ENCODE peak calls at places on chromosomes 2 and 18, in ten cellular contexts. G, H, B, U, V, D, R, Q, L and Z are unnamed samples.

GRCh38 chr2:18066894-18067293 is 188.4 kb downstream of the KCNS3 start:
- DNase-seq in G (no peak), V (no peak), L (no peak), B (no peak), D (no peak), H (no peak), U (no peak), R (no peak), Q (no peak), Z (no peak)

GRCh38 chr2:53939656-53940055 is 31.1 kb downstream of the PSME4 start:
- DNase-seq in D (no peak), R (no peak), H (no peak), U (no peak), G (no peak), B (no peak), Q (no peak), L (no peak), V (peak), Z (no peak)

GRCh38 chr2:215476424-215476823 is 40.6 kb upstream of the FN1 start:
- DNase-seq in D (no peak), R (no peak), G (no peak), B (no peak), Q (no peak), H (no peak), V (peak), U (no peak), L (no peak), Z (no peak)

GRCh38 chr18:36419913-36420531 is 122.5 kb downstream of the FHOD3 start:
- DNase-seq in H (no peak), B (no peak), L (no peak), R (peak), D (no peak), V (peak), G (no peak), U (no peak), Q (no peak), Z (peak)

GRCh38 chr2:28590496-28591301 is 94.8 kb downstream of the PLB1 start:
- DNase-seq in D (no peak), R (no peak), B (peak), V (no peak), L (no peak), G (no peak), Q (no peak), H (no peak), U (no peak), Z (no peak)

GRCh38 chr2:648476-649424 is 28.5 kb downstream of the TMEM18 start:
- DNase-seq in B (peak), U (peak), R (no peak), Q (no peak), H (no peak), L (no peak), G (no peak), V (no peak), D (no peak), Z (no peak)

GRCh38 chr2:3670941-3671340 is 12.9 kb downstream of the ALLC start:
- DNase-seq in H (no peak), R (no peak), B (no peak), U (no peak), G (no peak), Q (no peak), V (no peak), L (no peak), D (no peak), Z (no peak)

GRCh38 chr2:194166818-194167217 is 1490.2 kb upstream of the SLC39A10 start:
- DNase-seq in G (peak), D (peak), U (no peak), Q (no peak), H (no peak), V (no peak), L (no peak), R (peak), B (peak), Z (peak)

GRCh38 chr2:45178854-45179253 is 169.6 kb upstream of the SIX2 start:
- DNase-seq in B (no peak), G (no peak), L (no peak), U (no peak), D (no peak), H (no peak), Q (no peak), V (peak), R (no peak), Z (no peak)

GRCh38 chr2:230160112-230160660 is 59.6 kb downstream of the SP110 start:
- DNase-seq in D (peak), B (peak), V (peak), L (peak), R (no peak), G (no peak), H (peak), Q (peak), U (peak), Z (peak)

GRCh38 chr2:207202645-207203044 is 36.9 kb upstream of the KLF7 start:
- DNase-seq in U (no peak), D (no peak), V (peak), Q (peak), B (peak), R (peak), H (no peak), L (no peak), G (peak), Z (peak)

GRCh38 chr2:230898016-230898415 is 27.0 kb downstream of the GPR55 start:
- DNase-seq in R (no peak), V (no peak), D (no peak), G (no peak), L (no peak), B (no peak), U (peak), H (no peak), Q (no peak), Z (no peak)

GRCh38 chr18:60692277-60692676 is 319.7 kb upstream of the MC4R start:
- DNase-seq in G (no peak), R (no peak), B (no peak), U (no peak), H (no peak), D (no peak), Q (no peak), L (no peak), V (no peak), Z (no peak)

GRCh38 chr2:159710601-159711180 is 1.6 kb upstream of the MARCHF7 start:
- DNase-seq in Q (no peak), D (no peak), G (no peak), V (peak), L (no peak), R (no peak), B (no peak), H (no peak), U (no peak), Z (peak)